ENCODE peak calls at places on chromosomes 4 and X, in eight cellular contexts. R is GM23248, I is H9, V is HCT116, H is A549, W is mesenchymal stem cell, Z is trophoblast cell, K is mammary epithelial cell. D is an unnamed sample. For H3K9me3, the result is how much of the 10 kb centered on the place peaks cover.

GRCh38 chrX:39470588-39471155 is 627.1 kb downstream of the BCOR start:
- DNase-seq in R (peak), I (no peak), V (no peak), H (no peak), W (no peak), Z (no peak), K (no peak), D (no peak)

GRCh38 chr4:153335665-153336064 is 8.8 kb upstream of the MND1 start:
- DNase-seq in R (peak), I (no peak), V (no peak), H (no peak), W (peak), Z (no peak), K (peak), D (no peak)

GRCh38 chr4:118772149-118773081 is 63.5 kb downstream of the SEC24D start:
- DNase-seq in R (peak), I (no peak), V (peak), H (peak), W (peak), Z (peak), K (peak), D (no peak)

GRCh38 chr4:132982151-132982550 is 166.9 kb upstream of the PCDH10 start:
- DNase-seq in R (no peak), I (no peak), V (no peak), H (no peak), W (no peak), Z (no peak), K (no peak), D (no peak)

GRCh38 chrX:2692221-2693122 is 1.4 kb downstream of the CD99 start:
- DNase-seq in R (peak), I (no peak), V (no peak), H (no peak), W (no peak), Z (peak), K (no peak), D (no peak)

GRCh38 chr4:101285985-101286384 is 61.3 kb downstream of the PPP3CA start:
- DNase-seq in R (no peak), I (no peak), V (no peak), H (no peak), W (no peak), Z (no peak), K (no peak), D (no peak)

GRCh38 chrX:49186125-49187027 is at the start of gene PRICKLE3:
- DNase-seq in R (peak), I (peak), V (no peak), H (peak), W (peak), Z (peak), K (peak), D (peak)

GRCh38 chrX:30261012-30261411 is 14.1 kb downstream of the MAGEB1 start:
- DNase-seq in R (no peak), I (no peak), V (no peak), H (no peak), W (no peak), Z (no peak), K (no peak), D (no peak)

GRCh38 chr4:154622598-154622997 is 10.1 kb upstream of the FGG start:
- DNase-seq in R (peak), I (no peak), V (peak), H (peak), W (peak), Z (peak), K (peak), D (peak)

GRCh38 chr4:8050555-8051206 is 107.9 kb downstream of the ABLIM2 start:
- DNase-seq in R (peak), I (peak), V (no peak), H (no peak), W (peak), Z (no peak), K (no peak), D (peak)

GRCh38 chr4:53935780-53936179 is 128.6 kb downstream of the CHIC2 start:
- DNase-seq in R (peak), I (no peak), V (no peak), H (no peak), W (no peak), Z (peak), K (peak), D (peak)

GRCh38 chr4:38730830-38731646 is 51.8 kb downstream of the TLR10 start:
- DNase-seq in R (peak), I (peak), V (peak), H (peak), W (peak), Z (peak), K (peak), D (peak)

GRCh38 chrX:1463581-1464281 is 11.0 kb upstream of the ASMTL start:
- DNase-seq in R (no peak), I (peak), V (no peak), H (no peak), W (no peak), Z (no peak), K (no peak), D (no peak)

GRCh38 chr4:106291678-106292077 is 24.3 kb downstream of the TBCK start:
- DNase-seq in R (no peak), I (no peak), V (no peak), H (no peak), W (no peak), Z (no peak), K (no peak), D (no peak)

GRCh38 chrX:130575831-130576404 is 174.1 kb downstream of the RBMX2 start:
- DNase-seq in R (peak), I (peak), V (peak), H (peak), W (peak), Z (peak), K (peak), D (peak)

GRCh38 chrX:24498975-24499374 is 33.9 kb downstream of the PDK3 start:
- DNase-seq in R (peak), I (no peak), V (no peak), H (peak), W (peak), Z (peak), K (peak), D (no peak)

GRCh38 chr4:155248002-155248896 is 39.8 kb downstream of the NPY2R start:
- DNase-seq in R (no peak), I (peak), V (no peak), H (no peak), W (no peak), Z (no peak), K (peak), D (no peak)

GRCh38 chr4:3707423-3708102 is 58.6 kb upstream of the ADRA2C start:
- DNase-seq in R (peak), I (no peak), V (no peak), H (no peak), W (no peak), Z (no peak), K (no peak), D (no peak)

GRCh38 chrX:9379697-9380551 is 84.9 kb upstream of the TBL1X start:
- DNase-seq in R (peak), I (no peak), V (peak), H (peak), W (peak), Z (no peak), K (peak), D (peak)

GRCh38 chr4:7950301-7951092 is 10.8 kb upstream of the AFAP1 start:
- DNase-seq in R (no peak), I (no peak), V (no peak), H (no peak), W (no peak), Z (no peak), K (no peak), D (no peak)

GRCh38 chr4:54566608-54567007 is 91.1 kb upstream of the KIT start:
- DNase-seq in R (no peak), I (no peak), V (no peak), H (no peak), W (no peak), Z (no peak), K (no peak), D (no peak)

GRCh38 chrX:108216405-108216804 is 124.8 kb downstream of the ATG4A start:
- DNase-seq in R (no peak), I (no peak), V (no peak), H (no peak), W (no peak), Z (no peak), K (peak), D (no peak)

GRCh38 chrX:153409414-153410101 is 1.7 kb upstream of the ZFP92 start:
- DNase-seq in R (no peak), I (no peak), V (no peak), H (no peak), W (no peak), Z (peak), K (no peak), D (no peak)

GRCh38 chr4:109298279-109299010 is 4.0 kb downstream of the COL25A1 start:
- DNase-seq in R (peak), I (no peak), V (peak), H (no peak), W (no peak), Z (peak), K (no peak), D (no peak)

GRCh38 chrX:38220936-38221386 is 290 bp upstream of the SRPX start:
- DNase-seq in R (peak), I (no peak), V (no peak), H (no peak), W (peak), Z (no peak), K (no peak), D (no peak)

GRCh38 chr4:164648151-164648848 is 105.6 kb upstream of the SMIM31 start:
- DNase-seq in R (peak), I (no peak), V (peak), H (no peak), W (no peak), Z (no peak), K (peak), D (no peak)

GRCh38 chr4:76902233-76902890 is 4.4 kb upstream of the SOWAHB start:
- DNase-seq in R (no peak), I (no peak), V (no peak), H (no peak), W (no peak), Z (no peak), K (no peak), D (no peak)

GRCh38 chr4:100208964-100209363 is 18.7 kb upstream of the DDIT4L start:
- DNase-seq in R (no peak), I (no peak), V (no peak), H (no peak), W (peak), Z (no peak), K (peak), D (no peak)

GRCh38 chr4:118865091-118865708 is 23.5 kb upstream of the SYNPO2 start:
- DNase-seq in R (peak), I (peak), V (peak), H (peak), W (peak), Z (peak), K (peak), D (peak)

GRCh38 chrX:18613930-18614639 is 57.8 kb downstream of the RS1 start:
- DNase-seq in R (no peak), I (no peak), V (no peak), H (no peak), W (no peak), Z (no peak), K (no peak), D (no peak)
- H3K4me2 ChIP-seq in R (no peak), I (no peak), V (no peak), H (no peak), W (no peak), Z (no peak), K (no peak), D (no peak)

GRCh38 chr4:12145106-12145505 is 716.4 kb upstream of the HS3ST1 start:
- DNase-seq in R (no peak), I (no peak), V (no peak), H (no peak), W (no peak), Z (no peak), K (no peak), D (no peak)

GRCh38 chr4:12144051-12144450 is 715.4 kb upstream of the HS3ST1 start:
- DNase-seq in R (no peak), I (no peak), V (no peak), H (no peak), W (no peak), Z (no peak), K (peak), D (no peak)

GRCh38 chr4:12140864-12141263 is 712.2 kb upstream of the HS3ST1 start:
- DNase-seq in R (no peak), I (no peak), V (no peak), H (no peak), W (no peak), Z (no peak), K (no peak), D (no peak)

GRCh38 chr4:12145768-12146167 is 717.1 kb upstream of the HS3ST1 start:
- DNase-seq in R (no peak), I (no peak), V (no peak), H (no peak), W (no peak), Z (no peak), K (no peak), D (no peak)

GRCh38 chr4:12146349-12146748 is 717.7 kb upstream of the HS3ST1 start:
- DNase-seq in R (no peak), I (no peak), V (no peak), H (no peak), W (no peak), Z (no peak), K (no peak), D (no peak)
- H3K9me3 ChIP-seq in R (under half), I (under half), V (under half), H (under half), W (under half), Z (under half), K (under half), D (under half)

DNA sequence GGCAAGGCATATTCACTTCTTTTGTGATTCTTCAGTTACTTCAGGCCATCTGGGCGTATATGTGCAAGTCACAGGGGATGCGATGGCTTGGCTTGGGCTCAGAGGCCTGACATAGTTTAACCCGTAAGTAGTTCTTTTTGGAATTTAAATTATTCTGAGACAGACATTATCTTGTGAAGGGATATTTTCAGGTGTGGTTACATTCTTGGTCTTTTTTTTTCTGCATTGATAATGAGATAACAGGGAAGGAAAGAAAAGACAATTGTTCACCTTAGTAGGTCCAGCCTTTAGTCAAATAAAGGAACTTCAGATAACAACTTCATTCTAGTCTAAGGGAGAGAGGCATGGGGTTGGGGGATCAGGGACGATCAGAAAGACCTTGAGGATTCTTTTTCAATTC is 74.8 kb downstream of the TEX13C start:
- DNase-seq in R (no peak), I (no peak), V (no peak), H (no peak), W (no peak), Z (peak), K (no peak), D (no peak)
- H3K4me2 ChIP-seq in R (no peak), I (peak), V (no peak), H (no peak), W (no peak), Z (no peak), K (no peak), D (no peak)

GRCh38 chr4:6008092-6008551 is 10.1 kb downstream of the C4orf50 start:
- DNase-seq in R (no peak), I (peak), V (no peak), H (peak), W (no peak), Z (no peak), K (peak), D (no peak)
- H3K9me3 ChIP-seq in R (under half), I (under half), V (under half), H (under half), W (under half), Z (under half), K (under half), D (under half)

GRCh38 chr4:86926428-86927086 is 8.3 kb upstream of the AFF1 start:
- DNase-seq in R (no peak), I (peak), V (no peak), H (no peak), W (no peak), Z (peak), K (peak), D (peak)
- H3K4me2 ChIP-seq in R (no peak), I (no peak), V (peak), H (peak), W (no peak), Z (no peak), K (peak), D (no peak)

DNA sequence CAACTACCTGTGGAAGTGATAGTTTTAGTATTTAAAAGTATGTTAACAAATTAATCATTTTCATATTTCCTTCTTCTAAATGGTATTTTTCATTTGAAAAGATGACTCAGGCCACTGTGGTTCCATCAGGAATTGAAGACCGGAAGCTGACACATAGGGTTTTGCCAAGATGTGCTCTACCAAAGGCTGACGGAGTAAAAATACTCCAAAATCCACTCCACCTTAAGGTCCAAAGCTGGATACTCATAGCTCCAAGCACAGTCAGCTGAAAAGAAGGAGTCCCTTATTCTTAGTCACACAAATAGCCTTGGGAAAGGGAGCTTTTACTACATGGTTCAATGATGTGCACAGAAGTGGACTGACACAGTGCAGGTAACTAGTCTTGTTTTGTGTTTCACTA is 472.0 kb downstream of the ARAP2 start:
- DNase-seq in R (no peak), I (no peak), V (no peak), H (no peak), W (no peak), Z (no peak), K (peak), D (no peak)
- H3K9me3 ChIP-seq in R (under half), I (under half), V (under half), H (under half), W (under half), Z (under half), K (under half), D (under half)

D was measured in PC-9.